ENCODE peak calls at places on chromosomes 7 and 10, in six cellular contexts. Y, A, C, I, Z and W are unnamed samples. For H3K4me1, the result is how much of the 10 kb centered on the place peaks cover.

GRCh38 chr7:113015038-113015645 is 71.5 kb downstream of the GPR85 start:
- DNase-seq in A (no peak), Y (no peak), Z (peak), C (no peak), I (no peak), W (no peak)

GRCh38 chr7:26038201-26038990 is 113.6 kb upstream of the NFE2L3 start:
- DNase-seq in Z (no peak), A (no peak), I (no peak), Y (no peak), C (no peak), W (no peak)

GRCh38 chr10:132953428-132953827 is 11.1 kb upstream of the CFAP46 start:
- DNase-seq in C (no peak), I (no peak), Z (no peak), A (no peak), Y (no peak), W (no peak)

GRCh38 chr10:110423650-110424049 is 74.1 kb upstream of the DUSP5 start:
- DNase-seq in C (no peak), A (no peak), I (peak), Y (no peak), Z (no peak), W (peak)

GRCh38 chr7:7573701-7574100 is 7.0 kb downstream of the MIOS start:
- DNase-seq in A (no peak), C (no peak), Z (no peak), I (no peak), Y (no peak), W (no peak)

GRCh38 chr7:130900471-130901076 is 166.6 kb upstream of the KLF14 start:
- DNase-seq in I (no peak), C (no peak), A (no peak), Z (no peak), Y (no peak), W (no peak)

GRCh38 chr7:104371216-104371796 is 42.9 kb downstream of the LHFPL3 start:
- DNase-seq in Y (no peak), I (no peak), A (no peak), Z (no peak), C (no peak), W (no peak)

GRCh38 chr7:85449478-85449877 is 262.6 kb upstream of the SEMA3D start:
- DNase-seq in C (no peak), A (no peak), Z (no peak), Y (no peak), I (no peak), W (no peak)

GRCh38 chr7:22201182-22201880 is 155.6 kb downstream of the RAPGEF5 start:
- DNase-seq in Y (no peak), C (no peak), I (no peak), Z (no peak), A (no peak), W (no peak)

GRCh38 chr7:13042605-13043236 is 355.3 kb downstream of the ARL4A start:
- DNase-seq in I (no peak), Z (peak), A (no peak), Y (no peak), C (no peak), W (no peak)

GRCh38 chr7:153188630-153189029 is 429.1 kb downstream of the ACTR3B start:
- DNase-seq in C (no peak), Y (no peak), Z (no peak), A (no peak), I (no peak), W (no peak)

GRCh38 chr7:129494041-129494440 is 8.3 kb upstream of the SMKR1 start:
- DNase-seq in A (no peak), Z (no peak), Y (no peak), I (no peak), C (no peak), W (no peak)

GRCh38 chr7:711093-711966 is 15.2 kb upstream of the DNAAF5 start:
- DNase-seq in Z (no peak), C (peak), I (no peak), A (no peak), Y (no peak), W (peak)

GRCh38 chr7:133300097-133300496 is 47.2 kb downstream of the EXOC4 start:
- DNase-seq in Y (no peak), A (no peak), Z (no peak), I (no peak), C (no peak), W (no peak)

GRCh38 chr7:3564231-3564630 is 263.2 kb downstream of the SDK1 start:
- DNase-seq in Z (no peak), I (no peak), Y (no peak), C (no peak), A (no peak), W (no peak)

GRCh38 chr7:4659551-4660286 is 22.4 kb upstream of the FOXK1 start:
- DNase-seq in I (no peak), Z (peak), A (no peak), C (no peak), Y (no peak), W (no peak)

GRCh38 chr7:155509025-155509724 is 37.2 kb downstream of the CNPY1 start:
- DNase-seq in A (no peak), C (no peak), Y (peak), Z (no peak), I (no peak), W (no peak)

GRCh38 chr7:44626620-44627019 is 20.2 kb downstream of the OGDH start:
- DNase-seq in Y (no peak), A (no peak), I (no peak), C (no peak), Z (no peak), W (no peak)
- H3K4me1 ChIP-seq in Y (under half), A (under half), I (half or more), C (under half), Z (under half), W (half or more)

DNA sequence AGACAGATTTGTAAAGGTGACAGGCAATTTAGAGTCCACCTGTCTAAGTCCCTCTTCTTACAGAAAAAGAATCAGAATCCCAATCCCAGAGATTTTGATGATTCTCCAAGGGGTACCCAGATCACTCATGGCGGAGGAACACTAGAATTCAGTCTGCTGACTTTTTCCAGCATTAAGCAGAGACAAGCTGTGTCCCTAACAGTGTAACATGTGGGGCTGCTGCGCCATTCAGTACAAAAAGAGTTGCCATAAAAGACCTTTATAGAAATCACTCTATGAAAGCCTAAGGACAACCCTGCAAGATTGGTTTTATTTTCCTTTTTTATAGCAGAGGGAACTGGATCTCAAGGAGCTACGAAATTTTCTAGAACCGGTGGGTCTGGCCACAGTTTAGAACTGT is 576 bp downstream of the GIMAP7 start:
- DNase-seq in C (no peak), A (no peak), Z (no peak), Y (no peak), I (no peak), W (no peak)
- H3K27ac ChIP-seq in C (no peak), A (no peak), Z (no peak), Y (no peak), I (peak), W (peak)

DNA sequence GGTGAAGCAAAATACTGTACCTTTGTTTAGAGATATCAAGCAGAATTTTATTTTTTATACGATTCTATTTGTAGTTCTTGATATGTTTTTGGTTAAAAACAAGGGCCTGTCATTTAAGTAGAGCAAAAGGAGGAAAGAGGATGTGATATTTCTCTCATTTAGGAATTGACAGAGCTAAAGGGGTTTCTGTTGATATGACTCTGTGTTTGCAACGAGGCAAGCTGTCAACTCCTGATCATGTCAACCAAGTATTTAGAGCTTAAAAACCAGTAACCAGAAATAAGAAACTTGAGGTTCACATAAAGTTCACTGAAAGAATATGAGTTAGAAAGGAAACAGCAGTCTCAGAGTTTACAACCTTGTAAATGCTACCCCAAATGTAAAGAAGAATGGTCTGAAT is 434.3 kb downstream of the PARD3 start:
- DNase-seq in A (no peak), Z (no peak), Y (no peak), I (no peak), C (no peak), W (no peak)
- H3K4me1 ChIP-seq in A (under half), Z (under half), Y (under half), I (under half), C (under half), W (under half)

DNA sequence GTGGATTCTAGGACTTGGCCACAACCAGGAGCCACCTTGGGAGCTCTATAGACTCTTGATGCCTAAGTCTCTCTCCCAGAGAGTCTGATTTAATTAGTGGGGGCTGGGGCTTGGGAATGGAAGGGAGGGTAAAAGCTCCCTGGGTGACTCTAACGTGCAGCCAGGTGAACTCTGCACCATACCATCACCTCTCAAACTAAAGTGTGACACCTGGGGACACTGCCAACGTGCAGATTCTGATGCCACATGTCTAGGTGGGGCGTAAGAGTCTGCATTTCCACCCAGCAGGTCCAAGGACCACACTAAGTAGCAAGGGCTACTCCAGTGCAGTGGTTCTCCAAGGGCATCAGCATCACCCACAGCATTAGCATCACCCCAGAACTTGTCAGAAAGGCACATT is 28.3 kb downstream of the LRRC20 start:
- DNase-seq in C (no peak), Y (no peak), A (no peak), Z (no peak), I (no peak), W (no peak)
- H3K27ac ChIP-seq in C (no peak), Y (no peak), A (no peak), Z (no peak), I (no peak), W (no peak)

GRCh38 chr10:95542761-95543160 is 18.4 kb downstream of the SORBS1 start:
- DNase-seq in A (no peak), Y (no peak), Z (no peak), C (no peak), I (no peak), W (no peak)

GRCh38 chr10:95542330-95542729 is 18.8 kb downstream of the SORBS1 start:
- DNase-seq in Y (no peak), I (no peak), Z (no peak), A (no peak), C (no peak), W (peak)

GRCh38 chr10:95539560-95540284 is 21.4 kb downstream of the SORBS1 start:
- DNase-seq in A (no peak), I (no peak), C (no peak), Y (no peak), Z (no peak), W (no peak)

GRCh38 chr10:95543459-95543858 is 17.7 kb downstream of the SORBS1 start:
- DNase-seq in Y (no peak), I (no peak), C (no peak), Z (no peak), A (no peak), W (no peak)

GRCh38 chr10:95540514-95541052 is 20.6 kb downstream of the SORBS1 start:
- DNase-seq in Z (no peak), C (no peak), A (no peak), Y (no peak), I (no peak), W (no peak)
- H3K4me1 ChIP-seq in Z (under half), C (under half), A (under half), Y (under half), I (half or more), W (half or more)

GRCh38 chr10:36354633-36355032 is 712.5 kb upstream of the FZD8 start:
- DNase-seq in I (no peak), C (no peak), Z (no peak), Y (no peak), A (no peak), W (no peak)

GRCh38 chr10:36344816-36345215 is 702.7 kb upstream of the FZD8 start:
- DNase-seq in Y (no peak), Z (no peak), A (no peak), C (no peak), I (no peak), W (no peak)

GRCh38 chr10:36351159-36351558 is 709.1 kb upstream of the FZD8 start:
- DNase-seq in Z (no peak), C (no peak), A (no peak), Y (no peak), I (no peak), W (no peak)

GRCh38 chr10:36345770-36346169 is 703.7 kb upstream of the FZD8 start:
- DNase-seq in Y (no peak), C (no peak), I (no peak), A (no peak), Z (no peak), W (no peak)

DNA sequence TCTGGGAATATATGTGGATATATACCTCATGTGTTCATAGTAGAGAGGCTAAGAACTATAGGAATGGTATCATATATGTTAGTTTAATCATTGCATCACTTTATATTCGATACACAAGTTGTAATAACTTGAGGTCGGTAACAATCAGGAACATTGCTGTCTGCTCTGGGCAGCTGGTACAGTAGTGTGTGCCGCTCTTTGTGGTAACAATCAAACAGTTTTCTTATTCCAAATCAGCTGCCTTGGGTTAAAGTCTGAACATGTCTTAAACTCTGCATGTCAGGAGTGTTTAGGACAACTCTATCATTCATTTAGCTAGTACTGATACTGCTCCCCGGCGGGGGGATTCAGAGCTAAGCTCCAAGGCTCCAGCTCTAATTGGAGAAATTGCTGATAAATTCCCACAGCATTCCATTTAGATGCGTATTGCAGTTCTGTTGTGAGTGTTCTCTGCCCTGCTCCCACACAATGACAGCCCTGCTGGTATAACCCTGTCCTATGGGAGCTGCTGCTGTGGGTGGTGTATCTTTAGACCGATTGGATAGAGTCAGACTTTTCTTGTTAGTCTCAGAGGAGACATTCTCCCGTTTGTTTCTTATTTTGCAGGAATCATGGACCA is 707.5 kb upstream of the FZD8 start:
- DNase-seq in C (no peak), Y (peak), Z (no peak), I (no peak), A (no peak), W (no peak)
- H3K27ac ChIP-seq in C (no peak), Y (no peak), Z (no peak), I (no peak), A (no peak), W (no peak)

DNA sequence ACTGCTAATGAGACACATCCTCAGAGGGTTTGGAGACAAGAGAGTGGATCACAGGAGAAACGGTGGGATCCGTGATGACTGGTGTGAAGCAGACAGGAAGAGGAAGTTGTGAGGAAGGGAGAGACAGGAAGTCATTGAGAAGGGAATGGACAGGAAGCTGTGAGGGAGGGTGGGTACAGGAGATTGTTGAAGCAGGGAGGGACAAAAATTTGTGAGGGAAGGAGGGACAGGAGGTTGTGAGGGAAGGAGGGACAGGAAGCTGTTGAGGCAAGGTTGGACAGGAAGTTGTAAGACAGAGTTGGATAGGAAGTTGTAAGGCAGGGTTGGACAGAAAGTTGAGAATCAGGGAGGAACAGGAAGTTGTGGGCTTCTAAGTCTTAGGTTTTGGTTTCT is 115.6 kb downstream of the WDFY4 start:
- DNase-seq in Y (no peak), I (no peak), A (no peak), Z (no peak), C (no peak), W (no peak)
- H3K4me1 ChIP-seq in Y (under half), I (under half), A (under half), Z (under half), C (under half), W (under half)